ENCODE peak calls at places on chromosomes 3 and 15, in five cellular contexts. X is body of pancreas, H is fibroblast of lung, F is neuronal stem cell, L is ovary. R is an unnamed sample. For H3K4me1, the result is how much of the 10 kb centered on the place peaks cover.

GRCh38 chr3:63593779-63594178 is 58.7 kb upstream of the SNTN start:
- DNase-seq in L (no peak), X (no peak), F (no peak), H (no peak), R (no peak)

GRCh38 chr15:83474578-83474977 is 27.4 kb downstream of the SH3GL3 start:
- DNase-seq in X (no peak), H (no peak), F (no peak), L (no peak), R (peak)

GRCh38 chr15:78212546-78213424 is 21.6 kb downstream of the ACSBG1 start:
- DNase-seq in F (no peak), H (peak), X (peak), L (no peak), R (no peak)

GRCh38 chr3:168061332-168061996 is 34.3 kb downstream of the GOLIM4 start:
- DNase-seq in X (no peak), H (no peak), L (no peak), F (no peak), R (no peak)

GRCh38 chr3:182792901-182793662 is at the start of gene ATP11B:
- DNase-seq in L (peak), X (peak), F (peak), H (peak), R (peak)

GRCh38 chr3:71629289-71630252 is 46.0 kb upstream of the FOXP1 start:
- DNase-seq in X (peak), L (no peak), H (peak), F (no peak), R (no peak)

GRCh38 chr3:49534581-49535495 is 19.4 kb upstream of the BSN start:
- DNase-seq in X (peak), L (peak), F (peak), H (no peak), R (no peak)

GRCh38 chr3:13480340-13481318 is 523 bp downstream of the HDAC11 start:
- DNase-seq in X (peak), L (peak), F (no peak), H (no peak), R (no peak)

GRCh38 chr3:41640076-41640475 is 321.8 kb downstream of the ULK4 start:
- DNase-seq in F (no peak), L (no peak), X (no peak), H (no peak), R (no peak)

GRCh38 chr3:12232785-12233317 is 56.0 kb upstream of the PPARG start:
- DNase-seq in X (no peak), H (no peak), L (no peak), F (no peak), R (no peak)

GRCh38 chr3:26920579-26920978 is 298.0 kb downstream of the LRRC3B start:
- DNase-seq in F (peak), X (no peak), H (no peak), L (no peak), R (no peak)

DNA sequence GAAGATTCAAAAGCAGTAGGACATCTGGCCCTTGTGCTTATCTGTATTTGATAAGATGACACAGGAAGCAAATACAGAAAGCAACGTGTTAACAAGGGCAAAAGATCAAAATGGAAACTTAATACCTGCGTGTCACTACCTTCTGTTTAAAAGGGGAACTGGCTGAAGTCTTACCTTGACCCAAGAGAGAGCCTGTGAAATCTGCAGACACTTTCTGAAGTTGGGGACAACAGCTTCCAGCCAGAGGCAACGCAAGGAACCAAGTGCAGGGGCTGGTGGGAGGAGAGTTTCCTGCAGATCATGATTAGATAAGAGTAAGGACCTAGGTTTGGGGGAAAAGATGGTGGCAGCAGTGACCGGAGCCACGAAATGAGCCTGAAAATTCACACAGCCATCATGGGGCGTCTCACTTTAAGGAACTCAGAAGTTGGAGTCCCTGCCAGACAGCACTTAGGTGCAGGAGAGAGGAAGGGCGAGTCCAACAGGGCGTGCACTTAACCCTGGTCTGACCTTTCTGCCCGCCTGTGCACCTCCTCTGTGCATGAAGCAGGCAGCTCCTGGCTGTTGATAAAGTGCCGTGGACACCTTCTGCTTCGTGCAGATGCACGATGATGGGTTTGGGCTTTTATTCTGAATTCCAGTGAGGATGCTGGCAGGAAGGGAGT is 153.5 kb upstream of the BHLHE40 start:
- DNase-seq in H (no peak), L (no peak), F (no peak), X (peak), R (no peak)
- H3K4me1 ChIP-seq in H (under half), L (under half), F (under half), X (under half), R (half or more)

DNA sequence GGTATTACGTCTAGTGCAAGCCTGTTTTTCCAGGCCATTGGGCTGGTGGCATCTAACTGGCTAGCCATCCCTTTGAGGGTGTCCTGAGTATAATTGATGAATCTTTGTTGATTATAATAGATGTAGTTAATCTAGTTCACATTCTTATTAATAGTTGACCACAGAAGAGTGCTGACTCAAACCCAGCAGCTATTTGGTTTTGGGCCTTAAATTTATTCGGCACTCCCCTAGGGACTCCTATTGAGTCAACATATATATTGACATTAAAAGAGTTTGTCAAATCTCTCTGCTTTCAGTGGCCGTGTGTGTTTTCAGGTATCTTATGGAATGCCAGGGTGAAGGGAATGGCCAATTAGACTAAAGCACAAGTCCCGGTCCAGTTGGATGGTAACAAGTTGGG is 19.7 kb downstream of the ARL8B start:
- DNase-seq in H (no peak), X (no peak), F (no peak), L (no peak), R (no peak)
- H3K4me1 ChIP-seq in H (under half), X (half or more), F (under half), L (under half), R (half or more)

GRCh38 chr3:58387650-58388546 is 45.7 kb downstream of the PDHB start:
- DNase-seq in X (no peak), L (no peak), H (no peak), F (no peak), R (no peak)

GRCh38 chr3:58386966-58387365 is 46.7 kb downstream of the PDHB start:
- DNase-seq in X (peak), H (peak), L (no peak), F (no peak), R (no peak)

GRCh38 chr3:58383476-58383875 is 50.2 kb downstream of the PDHB start:
- DNase-seq in X (no peak), F (no peak), H (peak), L (no peak), R (no peak)

GRCh38 chr3:58383904-58384303 is 49.7 kb downstream of the PDHB start:
- DNase-seq in H (peak), L (no peak), X (peak), F (no peak), R (no peak)

DNA sequence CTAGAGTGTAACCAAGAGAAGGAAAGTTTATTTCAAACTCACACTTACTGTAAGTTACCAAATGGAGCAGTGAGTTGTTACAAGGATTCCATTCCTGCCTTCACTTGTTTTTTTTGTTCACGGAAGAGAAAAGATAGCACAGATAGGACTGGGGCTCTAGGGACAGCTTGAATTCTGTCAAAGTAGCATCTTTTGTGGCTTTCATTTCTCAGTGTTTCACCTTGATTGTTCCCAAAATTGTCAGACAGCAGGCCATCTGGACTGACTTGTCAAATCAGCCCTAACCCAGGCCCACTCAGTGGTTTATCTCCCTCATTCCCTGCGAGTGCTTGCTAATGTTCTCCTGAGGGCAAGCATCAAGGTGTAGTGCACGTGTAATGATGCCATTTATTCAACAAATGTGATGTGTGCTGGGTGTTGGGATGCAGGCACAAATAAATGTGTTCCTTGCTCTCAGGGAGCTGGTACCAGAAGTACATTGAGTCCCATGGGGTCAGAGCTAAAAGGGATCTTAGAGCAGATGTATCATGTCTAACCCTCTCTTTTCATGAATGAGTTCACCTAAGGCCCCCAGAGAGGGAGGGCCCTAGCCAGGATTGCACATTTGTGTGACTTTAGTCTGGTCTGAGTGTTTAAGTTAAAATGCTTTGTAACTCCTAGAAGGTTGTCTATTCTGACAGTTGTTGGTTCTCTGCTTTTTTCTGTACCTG is 49.1 kb downstream of the PDHB start:
- DNase-seq in F (no peak), X (no peak), H (no peak), L (no peak), R (no peak)
- H3K4me1 ChIP-seq in F (under half), X (under half), H (under half), L (under half), R (half or more)

DNA sequence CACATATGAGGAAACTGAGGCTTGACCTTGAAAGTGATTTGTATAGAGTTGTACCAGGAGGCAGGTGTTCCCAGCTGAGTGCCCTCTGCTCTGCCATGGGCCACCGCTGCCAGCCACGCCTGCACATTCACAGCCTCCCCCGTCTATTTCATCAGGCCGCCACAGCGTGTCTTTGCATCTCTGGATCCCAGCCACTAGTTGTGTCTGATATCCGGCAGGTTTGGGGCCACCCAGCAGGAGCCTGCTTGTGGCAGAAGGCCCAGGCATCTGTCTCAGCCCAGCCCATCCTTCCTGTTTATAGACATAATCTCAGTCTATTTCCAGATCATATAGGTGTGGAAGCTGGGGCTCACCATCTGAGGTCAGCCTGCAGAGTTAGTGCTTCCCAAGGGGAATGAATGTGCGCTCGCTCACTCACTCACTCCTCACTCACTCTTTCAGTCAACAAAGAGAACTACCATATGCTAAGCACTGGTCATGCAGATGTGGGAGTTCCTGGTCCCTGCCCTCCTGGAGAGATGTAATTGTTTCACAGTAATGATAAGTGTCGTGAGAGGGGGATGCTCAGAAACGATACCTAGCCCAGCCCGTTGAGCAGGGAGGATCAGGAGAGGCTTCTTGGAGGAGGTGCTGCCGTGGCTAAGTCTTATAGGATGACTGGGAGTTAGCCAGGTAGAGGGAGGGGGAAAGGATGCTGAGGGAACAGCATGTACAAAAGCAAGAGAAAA is 60.6 kb downstream of the FGD5 start:
- DNase-seq in L (no peak), H (peak), F (no peak), X (no peak), R (no peak)
- H3K4me1 ChIP-seq in L (under half), H (under half), F (under half), X (under half), R (under half)